ENCODE peak calls at places on chromosomes 6 and 20, in ten cellular contexts. H is transverse colon, P is PC-9, S is HCT116, Q is heart left ventricle, F is right atrium auricular region, W is aorta, C is spleen, K is A549, D is left ventricle myocardium inferior. G is an unnamed sample.

GRCh38 chr6:160177220-160177619 is 55.6 kb downstream of the SLC22A1 start:
- DNase-seq in W (no peak), C (no peak), F (no peak), S (no peak), K (no peak), D (no peak), H (no peak), P (no peak), Q (no peak), G (no peak)

GRCh38 chr20:44594730-44595129 is 12.4 kb downstream of the PKIG start:
- DNase-seq in F (no peak), C (no peak), K (peak; percentile 46), D (peak; percentile 39), W (peak; percentile 73), P (no peak), Q (peak; percentile 53), S (no peak), H (no peak), G (no peak)

GRCh38 chr6:36940027-36940426 is 14.5 kb upstream of the PI16 start:
- DNase-seq in Q (no peak), C (no peak), K (no peak), W (no peak), D (no peak), H (no peak), P (no peak), F (no peak), S (no peak), G (no peak)

GRCh38 chr6:160519603-160520042 is 144.5 kb downstream of the LPA start:
- DNase-seq in H (no peak), W (no peak), Q (no peak), S (peak; percentile 22), P (no peak), C (no peak), D (no peak), F (no peak), K (peak; percentile 11), G (no peak)

GRCh38 chr20:49288250-49288751 is 10.4 kb upstream of the ZNFX1 start:
- DNase-seq in K (no peak), W (no peak), F (no peak), Q (no peak), C (no peak), H (no peak), S (no peak), P (no peak), D (no peak), G (no peak)

GRCh38 chr6:36599791-36600209 is 5.6 kb downstream of the SRSF3 start:
- DNase-seq in H (no peak), S (no peak), W (no peak), P (no peak), C (peak; percentile 78), Q (peak; percentile 47), D (no peak), K (no peak), F (peak; percentile 62), G (no peak)

GRCh38 chr6:36701401-36701991 is 3.9 kb downstream of the RAB44 start:
- DNase-seq in Q (no peak), W (no peak), K (no peak), S (no peak), P (peak; percentile 69), D (no peak), H (no peak), F (no peak), C (peak; percentile 64), G (peak; percentile 75)

GRCh38 chr6:149211046-149211571 is 106.4 kb upstream of the TAB2 start:
- DNase-seq in F (no peak), S (no peak), W (no peak), P (no peak), K (no peak), Q (no peak), H (no peak), D (no peak), C (no peak), G (no peak)

GRCh38 chr6:5738211-5738610 is 268.5 kb downstream of the NRN1 start:
- DNase-seq in F (no peak), H (no peak), D (no peak), S (no peak), K (no peak), C (no peak), Q (no peak), P (no peak), W (no peak), G (no peak)

GRCh38 chr6:5731435-5731834 is 275.3 kb downstream of the NRN1 start:
- DNase-seq in P (no peak), W (no peak), D (no peak), C (no peak), Q (no peak), F (no peak), S (no peak), K (no peak), H (no peak), G (no peak)

GRCh38 chr6:5737460-5737859 is 269.3 kb downstream of the NRN1 start:
- DNase-seq in W (no peak), S (no peak), Q (no peak), C (no peak), D (no peak), F (no peak), K (no peak), P (no peak), H (no peak), G (no peak)

GRCh38 chr6:5732496-5732895 is 274.2 kb downstream of the NRN1 start:
- DNase-seq in H (no peak), W (no peak), F (no peak), C (no peak), S (no peak), Q (no peak), P (no peak), K (no peak), D (no peak), G (no peak)

DNA sequence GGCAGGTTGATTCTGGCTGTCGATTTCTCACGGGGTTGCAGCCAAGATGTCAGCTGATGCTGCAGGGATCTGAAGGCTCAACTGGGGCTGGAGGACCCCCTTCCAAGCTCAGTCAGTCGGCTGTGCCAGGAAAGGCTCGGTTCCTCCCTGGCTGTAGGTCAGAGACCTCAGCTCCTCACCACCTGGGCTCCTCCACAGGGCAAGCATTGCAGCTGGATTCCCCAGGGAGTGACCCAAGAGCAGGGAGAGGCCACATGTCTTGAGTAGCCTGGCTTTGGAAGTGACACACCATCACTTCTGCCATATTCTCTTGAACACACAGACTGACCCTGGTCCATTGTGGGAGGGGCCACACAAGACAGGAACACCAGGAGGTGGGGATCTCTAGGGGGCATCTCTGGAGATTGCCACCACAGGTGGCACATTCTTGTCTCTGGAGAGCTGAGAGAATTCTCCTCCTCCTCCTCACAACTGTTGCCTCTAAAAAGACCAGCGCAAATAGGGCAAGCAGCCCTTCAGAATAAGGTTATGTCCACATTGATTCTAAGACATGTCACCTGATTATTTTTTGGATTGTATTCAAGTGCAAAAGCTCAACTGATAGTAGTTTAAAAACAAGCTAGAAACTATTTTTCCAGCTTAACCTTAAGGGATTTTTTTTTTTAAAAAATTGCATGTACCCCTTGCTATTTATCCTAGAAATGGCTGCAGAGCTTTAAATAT is 270.5 kb downstream of the NRN1 start:
- DNase-seq in Q (no peak), H (no peak), K (no peak), D (no peak), S (no peak), W (no peak), C (no peak), P (no peak), F (no peak), G (no peak)
- H3K4me1 ChIP-seq in Q (no peaks in the 10 kb centered on the region), H (no peaks in the 10 kb centered on the region), K (no peaks in the 10 kb centered on the region), D (no peaks in the 10 kb centered on the region), S (no peaks in the 10 kb centered on the region), W (no peaks in the 10 kb centered on the region), C (no peaks in the 10 kb centered on the region), P (no peaks in the 10 kb centered on the region), F (no peaks in the 10 kb centered on the region), G (peaks cover 6% of the 10 kb centered on the region)

GRCh38 chr6:84333827-84334226 is 106.4 kb upstream of the CEP162 start:
- DNase-seq in W (no peak), F (no peak), C (no peak), D (no peak), Q (no peak), H (no peak), S (no peak), P (no peak), K (no peak), G (no peak)
- H3K27ac ChIP-seq in W (no peak overlapping the region), F (no peak overlapping the region), C (no peak overlapping the region), D (no peak overlapping the region), Q (no peak overlapping the region), H (no peak overlapping the region), S (no peak overlapping the region), P (no peak overlapping the region), K (no peak overlapping the region), G (no peak overlapping the region)

DNA sequence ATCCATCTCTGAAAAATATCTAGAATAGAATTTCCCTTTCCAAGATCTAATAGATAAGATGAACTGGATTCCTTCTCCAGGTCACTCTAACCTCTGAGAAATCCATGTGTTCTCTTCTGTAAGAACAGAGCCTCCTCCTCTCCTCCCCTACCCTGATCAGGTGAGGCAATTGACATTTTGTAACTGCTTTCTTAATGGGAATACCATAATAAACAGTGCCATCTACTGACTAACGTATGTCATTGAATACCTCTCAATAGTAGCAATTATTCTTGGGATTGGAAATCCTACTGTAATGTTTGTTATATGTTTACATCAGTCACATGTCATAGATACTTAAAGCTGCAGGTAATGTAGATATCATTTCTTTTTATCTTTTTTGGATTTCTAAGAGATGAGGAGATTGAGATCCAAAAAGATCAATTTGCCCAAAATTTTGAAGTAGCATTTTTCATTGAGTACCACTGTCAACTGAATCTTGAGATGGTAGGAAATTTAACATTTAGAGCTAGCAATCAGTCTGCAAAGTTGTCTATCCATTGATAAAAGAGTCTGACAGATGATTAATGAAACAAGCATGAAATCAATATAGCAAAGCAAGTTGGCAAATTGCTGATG is 365.8 kb upstream of the HSF2 start:
- DNase-seq in F (no peak), Q (no peak), S (peak; percentile 49), D (no peak), K (peak; percentile 18), P (peak; percentile 76), C (no peak), W (no peak), H (no peak), G (peak; percentile 12)
- H3K4me1 ChIP-seq in F (no peaks in the 10 kb centered on the region), Q (no peaks in the 10 kb centered on the region), S (peaks cover 3% of the 10 kb centered on the region), D (peaks cover 7% of the 10 kb centered on the region), K (peaks cover 3% of the 10 kb centered on the region), P (peaks cover 13% of the 10 kb centered on the region), C (no peaks in the 10 kb centered on the region), W (no peaks in the 10 kb centered on the region), H (no peaks in the 10 kb centered on the region), G (peaks cover 5% of the 10 kb centered on the region)

GRCh38 chr20:37316116-37316774 is 26.8 kb downstream of the MANBAL start:
- DNase-seq in Q (no peak), C (peak; percentile 83), H (peak; percentile 45), K (no peak), P (no peak), W (no peak), D (no peak), F (no peak), S (no peak), G (no peak)

GRCh38 chr20:37315293-37316110 is 26.0 kb downstream of the MANBAL start:
- DNase-seq in F (peak; percentile 88), H (peak; percentile 57), K (no peak), C (no peak), S (no peak), W (peak; percentile 77), Q (peak; percentile 90), P (no peak), D (peak; percentile 86), G (peak; percentile 59)

GRCh38 chr20:37313546-37314091 is 24.2 kb downstream of the MANBAL start:
- DNase-seq in F (no peak), C (no peak), W (no peak), K (no peak), Q (no peak), D (no peak), H (no peak), S (no peak), P (no peak), G (no peak)

GRCh38 chr20:37314617-37315292 is 25.3 kb downstream of the MANBAL start:
- DNase-seq in W (peak; percentile 54), P (no peak), Q (no peak), H (no peak), K (no peak), D (peak; percentile 56), S (no peak), C (no peak), F (no peak), G (no peak)

DNA sequence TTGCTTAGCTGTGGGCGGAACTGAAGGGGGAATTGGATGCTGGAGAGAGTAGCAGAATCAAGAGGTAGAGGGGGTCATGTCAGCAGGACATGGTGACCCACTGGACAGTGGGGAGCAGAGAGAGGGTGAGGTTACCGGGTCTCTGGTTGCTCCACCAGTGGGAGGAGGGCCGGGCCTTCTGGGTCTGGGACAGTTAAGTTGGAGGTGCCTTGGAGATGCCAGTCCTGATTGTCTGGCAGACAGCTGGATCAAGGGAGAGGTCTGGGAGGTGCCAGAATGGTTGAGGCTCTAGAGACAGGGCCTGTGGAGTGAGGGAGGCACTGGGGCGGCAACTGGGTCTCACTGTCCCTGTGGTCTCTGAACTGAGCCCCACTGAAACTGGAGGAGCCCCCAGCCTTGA is 24.6 kb downstream of the MANBAL start:
- DNase-seq in D (no peak), S (no peak), K (no peak), H (no peak), C (no peak), Q (no peak), P (no peak), W (peak; percentile 53), F (no peak), G (no peak)
- H3K27ac ChIP-seq in D (peak overlapping the region; percentile 94), S (no peak overlapping the region), K (peak overlapping the region; percentile 39), H (peak overlapping the region; percentile 75), C (peak overlapping the region; percentile 79), Q (peak overlapping the region; percentile 93), P (no peak overlapping the region), W (peak overlapping the region; percentile 38), F (peak overlapping the region; percentile 91), G (peak overlapping the region; percentile 73)

G was measured in thyroid gland.